ENCODE peak calls at places on chromosomes 1 and 21, in five cellular contexts. U is neural progenitor cell, Q is GM23248, Z is GM23338, A is HCT116. I is an unnamed sample.

GRCh38 chr1:203121186-203122015 is 6.1 kb upstream of the ADORA1 start:
- DNase-seq in U (no peak), Q (no peak), Z (no peak), A (no peak), I (no peak)

GRCh38 chr1:157992813-157993178 is 649 bp upstream of the KIRREL1 start:
- DNase-seq in U (no peak), Q (no peak), Z (peak; percentile 61), A (no peak), I (no peak)

GRCh38 chr1:115764541-115764940 is 4.0 kb downstream of the CASQ2 start:
- DNase-seq in U (peak; percentile 62), Q (peak; percentile 61), Z (peak; percentile 67), A (peak; percentile 34), I (no peak)

GRCh38 chr1:24926596-24927249 is 3.4 kb downstream of the RUNX3 start:
- DNase-seq in U (peak; percentile 66), Q (peak; percentile 57), Z (peak; percentile 75), A (no peak), I (no peak)

GRCh38 chr1:54125671-54126070 is 27.1 kb downstream of the CDCP2 start:
- DNase-seq in U (peak; percentile 49), Q (peak; percentile 38), Z (no peak), A (no peak), I (no peak)

GRCh38 chr1:82632164-82632563 is 831.4 kb downstream of the ADGRL2 start:
- DNase-seq in U (no peak), Q (no peak), Z (no peak), A (peak; percentile 16), I (no peak)

GRCh38 chr1:232845521-232845920 is 40.3 kb downstream of the MAP10 start:
- DNase-seq in U (peak; percentile 71), Q (no peak), Z (no peak), A (no peak), I (no peak)

GRCh38 chr1:58763214-58763613 is 20.6 kb downstream of the JUN start:
- DNase-seq in U (no peak), Q (peak; percentile 68), Z (no peak), A (no peak), I (no peak)

GRCh38 chr1:167199656-167200055 is 21.0 kb upstream of the POU2F1 start:
- DNase-seq in U (no peak), Q (no peak), Z (no peak), A (no peak), I (no peak)

GRCh38 chr21:37208056-37208705 is 59.0 kb downstream of the VPS26C start:
- DNase-seq in U (no peak), Q (peak; percentile 63), Z (no peak), A (no peak), I (no peak)

GRCh38 chr1:87131809-87132663 is 196.6 kb upstream of the LMO4 start:
- DNase-seq in U (peak; percentile 86), Q (peak; percentile 89), Z (peak; percentile 86), A (peak; percentile 35), I (peak; percentile 53)

GRCh38 chr1:187383366-187383765 is 554.6 kb downstream of the PLA2G4A start:
- DNase-seq in U (peak; percentile 30), Q (no peak), Z (peak; percentile 58), A (no peak), I (no peak)

GRCh38 chr1:3787745-3788605 is 8.3 kb downstream of the LRRC47 start:
- DNase-seq in U (no peak), Q (no peak), Z (no peak), A (no peak), I (no peak)

GRCh38 chr21:26965567-26966359 is 1.1 kb downstream of the ADAMTS5 start:
- DNase-seq in U (peak; percentile 87), Q (peak; percentile 69), Z (peak; percentile 89), A (no peak), I (no peak)

GRCh38 chr1:210792703-210793102 is 341.2 kb downstream of the KCNH1 start:
- DNase-seq in U (no peak), Q (peak; percentile 71), Z (no peak), A (no peak), I (no peak)

GRCh38 chr1:110083453-110084225 is 13.2 kb upstream of the ALX3 start:
- DNase-seq in U (peak; percentile 39), Q (peak; percentile 34), Z (peak; percentile 59), A (no peak), I (no peak)

GRCh38 chr21:28793043-28793442 is 199.6 kb downstream of the LTN1 start:
- DNase-seq in U (peak; percentile 21), Q (peak; percentile 63), Z (peak; percentile 58), A (no peak), I (no peak)

GRCh38 chr1:202200112-202200548 is 6.5 kb downstream of the LGR6 start:
- DNase-seq in U (no peak), Q (no peak), Z (peak; percentile 35), A (peak; percentile 52), I (no peak)

GRCh38 chr1:199073166-199073565 is 434.3 kb downstream of the PTPRC start:
- DNase-seq in U (no peak), Q (no peak), Z (no peak), A (no peak), I (no peak)

GRCh38 chr1:227789042-227789880 is 26.2 kb upstream of the PRSS38 start:
- DNase-seq in U (peak; percentile 52), Q (peak; percentile 59), Z (peak; percentile 51), A (no peak), I (no peak)
- H2AFZ ChIP-seq in U (no peak overlapping the region), Q (no peak overlapping the region), Z (peak overlapping the region; percentile 93), A (no peak overlapping the region), I (no peak overlapping the region)

DNA sequence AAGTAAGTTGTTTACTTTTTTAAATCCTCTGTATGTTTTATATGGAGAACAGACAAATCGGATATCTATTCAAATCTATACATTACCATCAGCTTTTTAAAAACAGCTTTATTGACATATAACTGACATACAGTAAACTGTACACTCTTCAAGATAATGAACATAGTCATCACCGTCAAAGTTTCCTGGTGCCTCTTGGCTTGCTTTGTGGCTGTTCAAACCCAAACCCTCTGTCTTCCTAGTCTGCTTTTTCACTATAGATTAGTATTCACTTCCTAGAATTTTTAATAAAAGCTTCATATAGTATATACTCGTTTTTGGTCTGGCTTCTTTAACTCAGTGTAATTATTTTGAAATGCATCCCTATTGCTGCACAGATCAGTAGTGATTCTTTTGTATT is 56.4 kb upstream of the TPTE start:
- DNase-seq in U (no peak), Q (no peak), Z (no peak), A (no peak), I (no peak)
- H3K27ac ChIP-seq in U (no peak overlapping the region), Q (no peak overlapping the region), Z (no peak overlapping the region), A (no peak overlapping the region), I (no peak overlapping the region)

GRCh38 chr1:6497867-6498575 is 6.6 kb upstream of the PLEKHG5 start:
- DNase-seq in U (no peak), Q (no peak), Z (no peak), A (no peak), I (no peak)
- TF ChIP-seq EZH2 in U (no peak), Q (no peak), Z (no peak), A (no peak), I (no peak)

GRCh38 chr1:56326056-56326455 is 253.3 kb downstream of the PLPP3 start:
- DNase-seq in U (no peak), Q (peak; percentile 40), Z (no peak), A (no peak), I (no peak)

GRCh38 chr1:56317722-56318121 is 261.6 kb downstream of the PLPP3 start:
- DNase-seq in U (no peak), Q (no peak), Z (no peak), A (no peak), I (no peak)

GRCh38 chr1:56324504-56324903 is 254.9 kb downstream of the PLPP3 start:
- DNase-seq in U (no peak), Q (no peak), Z (no peak), A (no peak), I (no peak)

GRCh38 chr1:56320873-56321272 is 258.5 kb downstream of the PLPP3 start:
- DNase-seq in U (no peak), Q (no peak), Z (no peak), A (no peak), I (no peak)

GRCh38 chr1:56322211-56322610 is 257.2 kb downstream of the PLPP3 start:
- DNase-seq in U (peak; percentile 24), Q (peak; percentile 20), Z (peak; percentile 4), A (no peak), I (no peak)
- H2AFZ ChIP-seq in U (no peak overlapping the region), Q (no peak overlapping the region), Z (no peak overlapping the region), A (no peak overlapping the region), I (no peak overlapping the region)

DNA sequence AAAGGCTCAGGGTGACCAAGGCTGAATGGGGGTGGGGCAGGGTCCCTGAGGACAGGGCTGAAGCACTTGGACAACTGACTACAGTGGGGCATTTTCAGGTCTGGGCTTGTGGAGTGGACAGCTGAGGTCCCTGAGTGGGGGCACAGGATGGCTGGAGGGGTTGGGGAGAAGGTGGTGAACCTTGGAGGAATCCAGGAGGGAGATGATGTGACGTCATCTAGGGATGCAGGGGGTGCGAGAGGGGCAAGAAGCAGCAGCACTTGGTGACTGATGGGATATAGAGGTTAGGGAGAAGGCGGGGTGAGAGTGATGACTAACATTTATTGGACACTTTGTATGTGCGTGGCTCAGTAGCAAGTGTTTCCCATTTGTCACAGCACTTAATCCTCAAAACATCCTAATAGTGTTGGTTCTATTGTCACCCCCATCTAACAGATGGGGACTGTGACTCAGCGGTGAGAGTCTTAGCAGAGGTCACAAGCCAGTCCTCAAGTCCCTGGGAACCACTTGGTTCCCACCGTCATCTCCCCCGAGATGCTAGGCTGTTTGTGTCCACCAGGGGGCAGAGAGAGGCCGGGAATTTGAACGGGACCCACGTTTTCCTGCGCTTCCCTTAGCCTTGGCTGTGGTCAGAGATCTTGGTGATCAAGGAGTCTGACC is 27.9 kb upstream of the BMP8B start:
- DNase-seq in U (peak; percentile 79), Q (peak; percentile 92), Z (peak; percentile 79), A (peak; percentile 61), I (peak; percentile 64)
- H3K27ac ChIP-seq in U (no peak overlapping the region), Q (no peak overlapping the region), Z (no peak overlapping the region), A (no peak overlapping the region), I (no peak overlapping the region)

GRCh38 chr21:14846619-14847018 is 218.2 kb downstream of the NRIP1 start:
- DNase-seq in U (no peak), Q (no peak), Z (no peak), A (no peak), I (no peak)

DNA sequence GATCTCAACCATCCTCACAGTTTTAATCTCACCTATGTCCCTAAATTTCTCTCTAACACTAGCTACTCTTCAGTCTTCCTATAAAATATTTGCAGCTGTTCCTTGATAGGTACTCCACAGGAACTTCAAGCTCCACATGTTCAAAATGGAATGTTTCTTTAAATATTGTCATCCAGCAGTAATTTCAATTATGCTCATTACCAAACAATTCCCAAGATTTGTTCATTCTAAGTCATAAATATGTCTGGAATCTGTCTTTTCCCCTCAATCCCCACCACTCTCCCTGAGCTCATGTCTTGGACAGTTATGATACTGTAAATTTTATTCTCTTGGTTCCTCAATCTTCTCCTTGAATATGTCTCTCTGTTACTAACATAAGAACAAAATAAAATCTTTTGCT is 214.4 kb downstream of the NRIP1 start:
- DNase-seq in U (no peak), Q (peak; percentile 23), Z (no peak), A (no peak), I (no peak)
- TF ChIP-seq EZH2 in U (no peak), Q (no peak), Z (no peak), A (no peak), I (no peak)

I was measured in DND-41.